ENCODE peak calls at places on chromosomes 12 and 14, in five cellular contexts. One of them, this sample, is unnamed.

GRCh38 chr14:99537399-99537798 is 56.2 kb downstream of the CCNK start:
- DNase-seq in foreskin fibroblast: peak
- DNase-seq in left colon: no peak
- DNase-seq in M059J: peak
- DNase-seq in nephron progenitor cell: no peak
- DNase-seq in this sample: peak

GRCh38 chr12:38711055-38711454 is 194.3 kb downstream of the CPNE8 start:
- DNase-seq in foreskin fibroblast: no peak
- DNase-seq in left colon: no peak
- DNase-seq in M059J: no peak
- DNase-seq in nephron progenitor cell: no peak
- DNase-seq in this sample: no peak

GRCh38 chr14:98548071-98548686 is 723.8 kb downstream of the BCL11B start:
- DNase-seq in foreskin fibroblast: no peak
- DNase-seq in left colon: no peak
- DNase-seq in M059J: no peak
- DNase-seq in nephron progenitor cell: no peak
- DNase-seq in this sample: no peak

GRCh38 chr12:104605685-104606084 is 148.9 kb downstream of the CHST11 start:
- DNase-seq in foreskin fibroblast: peak
- DNase-seq in left colon: peak
- DNase-seq in M059J: peak
- DNase-seq in nephron progenitor cell: no peak
- DNase-seq in this sample: no peak

GRCh38 chr12:106074706-106075392 is 63.9 kb downstream of the NUAK1 start:
- DNase-seq in foreskin fibroblast: peak
- DNase-seq in left colon: no peak
- DNase-seq in M059J: peak
- DNase-seq in nephron progenitor cell: peak
- DNase-seq in this sample: no peak

GRCh38 chr14:95319312-95320075 is at the start of gene CLMN:
- DNase-seq in foreskin fibroblast: peak
- DNase-seq in left colon: peak
- DNase-seq in M059J: no peak
- DNase-seq in nephron progenitor cell: peak
- DNase-seq in this sample: no peak

GRCh38 chr12:89517648-89518047 is 6.9 kb downstream of the GALNT4 start:
- DNase-seq in foreskin fibroblast: no peak
- DNase-seq in left colon: no peak
- DNase-seq in M059J: no peak
- DNase-seq in nephron progenitor cell: no peak
- DNase-seq in this sample: no peak

GRCh38 chr12:76952995-76953394 is 74.2 kb upstream of the CSRP2 start:
- DNase-seq in foreskin fibroblast: peak
- DNase-seq in left colon: no peak
- DNase-seq in M059J: peak
- DNase-seq in nephron progenitor cell: no peak
- DNase-seq in this sample: no peak

GRCh38 chr12:26113853-26114719 is 10.8 kb downstream of the BHLHE41 start:
- DNase-seq in foreskin fibroblast: peak
- DNase-seq in left colon: peak
- DNase-seq in M059J: peak
- DNase-seq in nephron progenitor cell: peak
- DNase-seq in this sample: no peak

GRCh38 chr12:113186033-113186365 is 478 bp downstream of the RITA1 start:
- DNase-seq in foreskin fibroblast: peak
- DNase-seq in left colon: no peak
- DNase-seq in M059J: peak
- DNase-seq in nephron progenitor cell: no peak
- DNase-seq in this sample: no peak

GRCh38 chr12:2531371-2531770 is 263.4 kb upstream of the FKBP4 start:
- DNase-seq in foreskin fibroblast: no peak
- DNase-seq in left colon: no peak
- DNase-seq in M059J: no peak
- DNase-seq in nephron progenitor cell: no peak
- DNase-seq in this sample: no peak

GRCh38 chr12:96241484-96242256 is 47.5 kb downstream of the ELK3 start:
- DNase-seq in foreskin fibroblast: peak
- DNase-seq in left colon: no peak
- DNase-seq in M059J: peak
- DNase-seq in nephron progenitor cell: no peak
- DNase-seq in this sample: no peak

GRCh38 chr12:125773033-125773432 is 707.8 kb downstream of the AACS start:
- DNase-seq in foreskin fibroblast: no peak
- DNase-seq in left colon: peak
- DNase-seq in M059J: peak
- DNase-seq in nephron progenitor cell: peak
- DNase-seq in this sample: no peak

GRCh38 chr12:104291867-104292524 is 11.5 kb upstream of the EID3 start:
- DNase-seq in foreskin fibroblast: no peak
- DNase-seq in left colon: no peak
- DNase-seq in M059J: no peak
- DNase-seq in nephron progenitor cell: no peak
- DNase-seq in this sample: no peak

GRCh38 chr14:39015360-39015961 is 87.6 kb downstream of the SEC23A start:
- DNase-seq in foreskin fibroblast: peak
- DNase-seq in left colon: peak
- DNase-seq in M059J: peak
- DNase-seq in nephron progenitor cell: peak
- DNase-seq in this sample: peak

GRCh38 chr12:95118138-95118787 is 44.8 kb upstream of the NR2C1 start:
- DNase-seq in foreskin fibroblast: peak
- DNase-seq in left colon: no peak
- DNase-seq in M059J: peak
- DNase-seq in nephron progenitor cell: no peak
- DNase-seq in this sample: peak

GRCh38 chr12:76249501-76249900 is 98.7 kb downstream of the BBS10 start:
- DNase-seq in foreskin fibroblast: no peak
- DNase-seq in left colon: no peak
- DNase-seq in M059J: no peak
- DNase-seq in nephron progenitor cell: no peak
- DNase-seq in this sample: no peak

GRCh38 chr12:93390565-93391297 is 13.0 kb downstream of the NUDT4 start:
- DNase-seq in foreskin fibroblast: no peak
- DNase-seq in left colon: no peak
- DNase-seq in M059J: no peak
- DNase-seq in nephron progenitor cell: no peak
- DNase-seq in this sample: no peak

GRCh38 chr14:34059925-34060746 is 109.3 kb upstream of the EGLN3 start:
- DNase-seq in foreskin fibroblast: peak
- DNase-seq in left colon: peak
- DNase-seq in M059J: peak
- DNase-seq in nephron progenitor cell: peak
- DNase-seq in this sample: no peak

GRCh38 chr12:125023065-125023464 is 29.6 kb downstream of the BRI3BP start:
- DNase-seq in foreskin fibroblast: no peak
- DNase-seq in left colon: no peak
- DNase-seq in M059J: no peak
- DNase-seq in nephron progenitor cell: no peak
- DNase-seq in this sample: no peak

GRCh38 chr12:55682087-55682796 is 25.5 kb downstream of the ITGA7 start:
- DNase-seq in foreskin fibroblast: no peak
- DNase-seq in left colon: peak
- DNase-seq in M059J: no peak
- DNase-seq in nephron progenitor cell: no peak
- DNase-seq in this sample: no peak

GRCh38 chr12:91778938-91779400 is 366.7 kb downstream of the BTG1 start:
- DNase-seq in foreskin fibroblast: peak
- DNase-seq in left colon: peak
- DNase-seq in M059J: peak
- DNase-seq in nephron progenitor cell: peak
- DNase-seq in this sample: peak

GRCh38 chr12:96427269-96427729 is 27.1 kb upstream of the CDK17 start:
- DNase-seq in foreskin fibroblast: peak
- DNase-seq in left colon: peak
- DNase-seq in M059J: peak
- DNase-seq in nephron progenitor cell: no peak
- DNase-seq in this sample: peak

GRCh38 chr12:81245918-81246611 is 168.2 kb downstream of the ACSS3 start:
- DNase-seq in foreskin fibroblast: peak
- DNase-seq in left colon: no peak
- DNase-seq in M059J: no peak
- DNase-seq in nephron progenitor cell: no peak
- DNase-seq in this sample: no peak

GRCh38 chr14:60085085-60085484 is 6.6 kb upstream of the PCNX4 start:
- DNase-seq in foreskin fibroblast: peak
- DNase-seq in left colon: no peak
- DNase-seq in M059J: no peak
- DNase-seq in nephron progenitor cell: no peak
- DNase-seq in this sample: no peak

GRCh38 chr12:77153706-77154105 is 88.3 kb upstream of the E2F7 start:
- DNase-seq in foreskin fibroblast: peak
- DNase-seq in left colon: no peak
- DNase-seq in M059J: no peak
- DNase-seq in nephron progenitor cell: no peak
- DNase-seq in this sample: no peak